ENCODE peak calls at places on chromosomes 12 and 14, in six cellular contexts. P, L, D, S, R and F are unnamed samples.

GRCh38 chr12:53495903-53496751 is 3.1 kb downstream of the MAP3K12 start:
- DNase-seq in P (peak), L (no peak), D (peak), S (peak), R (peak), F (peak)

GRCh38 chr12:130470969-130471368 is 133.3 kb downstream of the PIWIL1 start:
- DNase-seq in P (no peak), L (peak), D (no peak), S (no peak), R (no peak), F (no peak)

GRCh38 chr12:116863275-116863767 is 17.9 kb downstream of the HRK start:
- DNase-seq in P (no peak), L (no peak), D (no peak), S (peak), R (no peak), F (peak)

GRCh38 chr12:97168804-97169203 is 261.7 kb downstream of the NEDD1 start:
- DNase-seq in P (no peak), L (no peak), D (no peak), S (no peak), R (no peak), F (no peak)

GRCh38 chr14:37599527-37600368 is 4.3 kb downstream of the TTC6 start:
- DNase-seq in P (no peak), L (no peak), D (no peak), S (no peak), R (peak), F (peak)

GRCh38 chr12:122860052-122860853 is 25.0 kb downstream of the HIP1R start:
- DNase-seq in P (peak), L (peak), D (peak), S (peak), R (peak), F (peak)

GRCh38 chr12:7113389-7113871 is 4.4 kb upstream of the C1RL start:
- DNase-seq in P (no peak), L (no peak), D (peak), S (peak), R (peak), F (no peak)

GRCh38 chr12:4412462-4412861 is 33.0 kb upstream of the FGF23 start:
- DNase-seq in P (no peak), L (no peak), D (no peak), S (no peak), R (no peak), F (no peak)

GRCh38 chr12:3515506-3515905 is 24.5 kb downstream of the PRMT8 start:
- DNase-seq in P (no peak), L (no peak), D (no peak), S (no peak), R (no peak), F (no peak)

GRCh38 chr12:75638792-75639191 is 127.4 kb upstream of the KRR1 start:
- DNase-seq in P (no peak), L (no peak), D (no peak), S (no peak), R (no peak), F (no peak)

GRCh38 chr12:66359300-66359699 is 57.0 kb downstream of the HELB start:
- DNase-seq in P (no peak), L (no peak), D (no peak), S (no peak), R (no peak), F (no peak)

GRCh38 chr12:64010069-64010686 is 165.7 kb downstream of the SRGAP1 start:
- DNase-seq in P (no peak), L (no peak), D (no peak), S (peak), R (no peak), F (no peak)
- H3K27ac ChIP-seq in P (no peak), L (peak), D (no peak), S (peak), R (no peak), F (peak)

GRCh38 chr14:91872011-91872476 is 4.7 kb upstream of the TC2N start:
- DNase-seq in P (no peak), L (no peak), D (no peak), S (peak), R (peak), F (no peak)

GRCh38 chr14:91870890-91871289 is 3.6 kb upstream of the TC2N start:
- DNase-seq in P (no peak), L (no peak), D (no peak), S (no peak), R (no peak), F (no peak)

GRCh38 chr14:91875515-91876286 is 8.4 kb upstream of the TC2N start:
- DNase-seq in P (no peak), L (no peak), D (no peak), S (no peak), R (no peak), F (peak)

GRCh38 chr14:91872517-91873470 is 5.5 kb upstream of the TC2N start:
- DNase-seq in P (peak), L (peak), D (peak), S (peak), R (peak), F (peak)

DNA sequence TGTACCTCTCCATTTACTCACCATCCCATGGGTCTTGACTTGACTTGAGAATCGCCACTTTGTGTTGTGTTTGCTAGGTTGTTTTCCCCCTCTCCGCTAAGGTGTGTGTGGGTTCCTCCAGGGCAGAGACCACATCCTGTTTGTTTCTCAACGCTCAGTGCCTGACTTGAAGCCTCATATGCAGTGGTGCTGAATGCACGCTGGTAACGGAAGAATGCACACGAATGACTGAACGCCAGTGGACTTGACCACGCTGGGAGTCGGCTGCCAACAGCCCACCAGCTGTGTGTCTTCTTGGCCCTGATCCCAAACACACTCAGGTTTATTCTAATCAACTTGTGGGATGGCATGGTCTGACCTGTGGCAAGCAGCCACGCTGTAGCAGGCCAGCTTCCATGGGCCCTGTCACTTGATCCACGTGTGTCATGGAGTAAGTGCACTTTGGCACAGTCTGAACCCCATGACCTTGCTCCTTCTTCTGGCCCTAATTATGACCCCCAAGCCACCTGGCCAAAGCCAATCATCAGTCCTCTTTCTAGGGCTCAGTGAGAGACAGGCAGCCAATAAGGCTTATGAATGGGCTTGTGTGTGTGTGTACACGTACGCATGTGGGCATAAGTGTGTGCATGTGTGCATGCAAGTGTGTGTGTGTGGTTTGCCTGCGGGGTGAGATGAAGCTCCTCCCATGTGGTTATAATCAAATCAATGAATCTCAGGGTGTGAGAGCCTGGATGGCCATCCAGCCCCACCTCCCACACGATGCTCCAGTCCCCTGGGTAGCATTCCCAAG is 6.3 kb upstream of the TC2N start:
- DNase-seq in P (no peak), L (no peak), D (no peak), S (no peak), R (no peak), F (peak)
- H3K4me3 ChIP-seq in P (no peak), L (no peak), D (no peak), S (no peak), R (peak), F (no peak)

GRCh38 chr12:132724506-132725220 is 14.0 kb downstream of the PGAM5 start:
- DNase-seq in P (no peak), L (peak), D (no peak), S (no peak), R (no peak), F (no peak)

GRCh38 chr12:132720606-132721005 is 10.0 kb downstream of the PGAM5 start:
- DNase-seq in P (no peak), L (peak), D (no peak), S (no peak), R (no peak), F (no peak)

GRCh38 chr12:132726386-132726785 is 15.7 kb downstream of the PGAM5 start:
- DNase-seq in P (no peak), L (peak), D (no peak), S (no peak), R (no peak), F (no peak)

GRCh38 chr12:132723764-132724140 is 13.1 kb downstream of the PGAM5 start:
- DNase-seq in P (no peak), L (no peak), D (no peak), S (no peak), R (no peak), F (no peak)

GRCh38 chr12:132723015-132723763 is 12.5 kb downstream of the PGAM5 start:
- DNase-seq in P (no peak), L (peak), D (no peak), S (no peak), R (no peak), F (no peak)
- H3K27ac ChIP-seq in P (no peak), L (no peak), D (no peak), S (no peak), R (no peak), F (no peak)

GRCh38 chr12:114405199-114405448 is 820 bp downstream of the TBX5 start:
- DNase-seq in P (no peak), L (no peak), D (no peak), S (no peak), R (no peak), F (no peak)
- H3K4me3 ChIP-seq in P (peak), L (peak), D (no peak), S (peak), R (peak), F (no peak)

GRCh38 chr12:105109465-105110212 is 2.1 kb downstream of the WASHC4 start:
- DNase-seq in P (no peak), L (peak), D (no peak), S (peak), R (no peak), F (no peak)
- H3K27ac ChIP-seq in P (peak), L (peak), D (peak), S (peak), R (peak), F (no peak)

DNA sequence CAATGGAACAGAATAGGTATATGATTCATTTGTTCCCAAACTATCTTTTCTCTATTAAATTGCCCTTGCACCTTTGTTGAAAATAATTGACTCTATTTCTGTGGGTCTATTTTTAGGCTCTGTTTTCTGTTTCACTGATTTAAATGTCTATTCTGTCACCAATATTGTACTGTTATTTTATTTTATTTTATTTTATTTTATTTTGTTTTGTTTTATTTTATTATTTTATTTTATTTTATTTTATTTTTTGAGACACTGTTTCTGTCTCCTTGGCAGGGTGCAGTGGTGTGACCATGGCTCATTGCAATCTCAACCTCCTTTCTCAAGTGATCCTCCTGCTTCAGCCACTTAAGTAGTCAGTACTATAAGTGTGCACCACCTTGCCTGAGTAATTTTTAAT is 34.9 kb downstream of the OR4N2 start:
- DNase-seq in P (no peak), L (no peak), D (no peak), S (no peak), R (no peak), F (no peak)
- H3K4me3 ChIP-seq in P (no peak), L (no peak), D (no peak), S (no peak), R (no peak), F (no peak)

GRCh38 chr14:75539562-75540478 is 17.6 kb downstream of the BATF start:
- DNase-seq in P (no peak), L (no peak), D (no peak), S (no peak), R (no peak), F (no peak)

GRCh38 chr14:75542585-75543091 is 20.4 kb downstream of the BATF start:
- DNase-seq in P (peak), L (peak), D (no peak), S (no peak), R (peak), F (peak)

GRCh38 chr14:75540479-75540851 is 18.2 kb downstream of the BATF start:
- DNase-seq in P (no peak), L (no peak), D (no peak), S (no peak), R (no peak), F (no peak)

GRCh38 chr14:75537071-75537470 is 14.8 kb downstream of the BATF start:
- DNase-seq in P (no peak), L (no peak), D (no peak), S (no peak), R (no peak), F (no peak)

GRCh38 chr14:75539165-75539561 is 16.9 kb downstream of the BATF start:
- DNase-seq in P (no peak), L (no peak), D (no peak), S (no peak), R (no peak), F (no peak)
- H3K27ac ChIP-seq in P (no peak), L (no peak), D (no peak), S (peak), R (no peak), F (no peak)